ENCODE peak calls at places on chromosomes 2 and 18, in four cellular contexts. J is kidney epithelial cell, K is astrocyte, X is lower lobe of right lung. B is an unnamed sample. For H3K36me3, the result is how much of the 10 kb centered on the place peaks cover.

GRCh38 chr2:241850544-241851324 is 8.0 kb downstream of the PDCD1 start:
- DNase-seq in J (no peak), K (no peak), X (peak), B (no peak)

GRCh38 chr18:69401475-69402218 is 959 bp downstream of the DOK6 start:
- DNase-seq in J (no peak), K (peak), X (no peak), B (peak)

GRCh38 chr2:16628316-16628715 is 37.3 kb downstream of the CYRIA start:
- DNase-seq in X (no peak), J (no peak), K (no peak), B (no peak)

GRCh38 chr18:48740846-48741485 is 202.1 kb downstream of the CTIF start:
- DNase-seq in X (no peak), J (no peak), K (no peak), B (no peak)

GRCh38 chr2:62747876-62748275 is 42.4 kb downstream of the EHBP1 start:
- DNase-seq in X (no peak), K (no peak), J (no peak), B (no peak)

GRCh38 chr2:144102386-144102785 is 417.5 kb downstream of the ZEB2 start:
- DNase-seq in J (no peak), X (no peak), K (no peak), B (no peak)

GRCh38 chr2:128451636-128452411 is 133.2 kb upstream of the HS6ST1 start:
- DNase-seq in X (no peak), K (no peak), J (no peak), B (no peak)

GRCh38 chr18:58252166-58252565 is 208.1 kb downstream of the NEDD4L start:
- DNase-seq in K (no peak), X (no peak), J (no peak), B (no peak)

GRCh38 chr2:25757906-25758305 is 84.5 kb upstream of the DTNB start:
- DNase-seq in K (no peak), J (no peak), X (no peak), B (no peak)

GRCh38 chr18:75161629-75162028 is 47.3 kb downstream of the PTGR3 start:
- DNase-seq in K (peak), X (no peak), J (no peak), B (peak)

GRCh38 chr2:30677861-30678385 is 129.3 kb downstream of the CAPN13 start:
- DNase-seq in K (no peak), X (no peak), J (no peak), B (no peak)

GRCh38 chr18:56851774-56852173 is 200.6 kb downstream of the WDR7 start:
- DNase-seq in K (no peak), X (no peak), J (no peak), B (no peak)

DNA sequence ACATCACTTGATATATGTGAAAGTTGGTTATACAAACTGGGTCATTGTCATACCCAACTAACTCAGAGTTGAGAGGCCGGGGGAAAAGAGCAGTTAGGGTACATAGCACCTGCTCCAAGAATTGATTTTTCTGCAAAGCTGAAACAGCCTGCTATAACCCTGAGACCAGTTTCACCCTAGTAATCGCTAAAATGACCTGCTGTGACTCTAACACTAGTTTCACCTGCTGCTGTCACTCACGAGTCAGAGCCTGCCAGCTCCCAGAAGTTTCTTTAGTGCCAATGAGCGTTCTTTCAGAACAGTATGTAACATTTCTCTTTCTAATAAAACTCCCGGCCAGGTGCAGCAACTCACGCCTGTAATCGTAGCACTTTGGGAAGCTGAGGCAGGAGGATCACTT is 28.0 kb downstream of the SRSF7 start:
- DNase-seq in K (no peak), X (no peak), J (no peak), B (no peak)
- H3K4me3 ChIP-seq in K (no peak), X (no peak), J (no peak), B (no peak)

GRCh38 chr2:74162951-74163350 is 15.2 kb upstream of the BOLA3 start:
- DNase-seq in J (no peak), K (no peak), X (no peak), B (no peak)
- H3K36me3 ChIP-seq in J (under half), K (under half), X (half or more), B (half or more)

GRCh38 chr2:160252278-160252887 is 52.3 kb upstream of the ITGB6 start:
- DNase-seq in K (no peak), X (no peak), J (no peak), B (no peak)
- H3K4me3 ChIP-seq in K (no peak), X (no peak), J (no peak), B (no peak)

DNA sequence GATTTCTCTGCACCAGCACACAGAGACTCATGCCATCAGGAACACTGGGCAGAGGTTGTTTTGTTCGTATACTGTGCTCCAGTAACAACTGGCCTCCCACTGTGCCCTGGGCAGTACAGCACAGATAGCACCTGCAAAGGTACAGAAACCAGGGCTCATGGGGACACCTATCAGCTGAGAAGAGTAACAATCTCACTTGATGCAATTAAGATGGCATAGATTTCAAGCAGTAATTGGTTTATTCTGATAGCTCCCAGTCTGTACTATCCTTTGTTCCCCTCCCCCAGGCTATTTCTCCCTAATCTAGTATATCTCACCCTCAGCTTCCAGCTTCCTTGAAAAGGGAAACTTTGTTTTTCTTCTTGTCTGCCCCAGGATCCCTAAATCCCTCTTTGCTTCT is 343.9 kb upstream of the MMADHC start:
- DNase-seq in K (no peak), J (no peak), X (no peak), B (no peak)
- H3K36me3 ChIP-seq in K (under half), J (under half), X (under half), B (under half)

B was measured in MG63.